ENCODE peak calls at places on chromosomes 12 and 14, in eight cellular contexts. Y is NCI-H1436; U is posterior vena cava; X is WTC11; E is activated naive CD4-positive, alpha-beta T cell treated with anti-CD3 and anti-CD28 coated beads, Interleukin-2, amount 50 U/mL, for 16 hours; W is cardiac fibroblast; T is left cardiac atrium; Z is endothelial cell. D is an unnamed sample.

GRCh38 chr12:39275846-39276245 is 167.1 kb downstream of the KIF21A start:
- DNase-seq in U (no peak), X (no peak), Y (no peak), E (no peak), Z (no peak), T (no peak), W (no peak), D (no peak)

GRCh38 chr14:83558946-83559345 is 1971.0 kb upstream of the FLRT2 start:
- DNase-seq in Z (no peak), E (no peak), Y (no peak), U (no peak), W (no peak), T (no peak), X (no peak), D (no peak)

GRCh38 chr12:88361493-88361892 is 218.8 kb downstream of the KITLG start:
- DNase-seq in Y (no peak), Z (no peak), U (no peak), X (no peak), T (no peak), W (peak; percentile 69), E (no peak), D (no peak)

GRCh38 chr12:103884316-103884715 is 43.3 kb upstream of the NT5DC3 start:
- DNase-seq in U (no peak), T (no peak), X (no peak), E (peak; percentile 32), W (peak; percentile 73), Z (no peak), Y (peak; percentile 11), D (peak; percentile 52)

GRCh38 chr12:50765325-50765911 is 1.5 kb downstream of the ATF1 start:
- DNase-seq in Z (peak; percentile 31), T (no peak), U (no peak), W (peak; percentile 73), E (peak; percentile 48), X (peak; percentile 23), Y (peak; percentile 1), D (peak; percentile 56)

GRCh38 chr14:68979021-68979721 is at the start of gene ACTN1:
- DNase-seq in T (peak; percentile 96), Z (peak; percentile 77), X (peak; percentile 92), Y (peak; percentile 96), W (peak; percentile 98), U (peak; percentile 97), E (peak; percentile 76), D (no peak)

GRCh38 chr12:105445261-105446015 is 114.9 kb downstream of the C12orf75 start:
- DNase-seq in U (no peak), Z (no peak), X (no peak), E (no peak), W (peak; percentile 88), Y (no peak), T (no peak), D (no peak)

GRCh38 chr14:84809158-84809557 is 720.8 kb upstream of the FLRT2 start:
- DNase-seq in X (no peak), Y (no peak), T (no peak), Z (no peak), E (no peak), U (no peak), W (no peak), D (no peak)

GRCh38 chr12:45729233-45730115 is at the start of gene ARID2:
- DNase-seq in X (peak; percentile 65), W (peak; percentile 67), T (peak; percentile 70), U (peak; percentile 92), Y (peak; percentile 21), Z (peak; percentile 66), E (peak; percentile 74), D (peak; percentile 74)

GRCh38 chr12:56631790-56632700 is 1.9 kb upstream of the BAZ2A start:
- DNase-seq in T (peak; percentile 82), Y (peak; percentile 24), Z (peak; percentile 20), U (peak; percentile 86), W (peak; percentile 22), E (peak; percentile 58), X (peak; percentile 82), D (peak; percentile 77)

GRCh38 chr14:32677381-32677780 is 261.3 kb upstream of the NPAS3 start:
- DNase-seq in W (no peak), T (no peak), Z (no peak), Y (no peak), X (no peak), E (no peak), U (no peak), D (no peak)

GRCh38 chr14:59698793-59699192 is 122.2 kb upstream of the CCDC175 start:
- DNase-seq in Y (no peak), E (no peak), T (no peak), W (peak; percentile 79), X (no peak), Z (no peak), U (no peak), D (no peak)

GRCh38 chr12:50732591-50732990 is 31.3 kb upstream of the ATF1 start:
- DNase-seq in E (no peak), X (no peak), Y (no peak), Z (no peak), T (no peak), U (no peak), W (peak; percentile 95), D (no peak)

GRCh38 chr12:40054554-40055226 is 51.2 kb downstream of the SLC2A13 start:
- DNase-seq in E (no peak), Y (no peak), W (peak; percentile 93), U (no peak), Z (no peak), X (no peak), T (peak; percentile 50), D (no peak)

GRCh38 chr14:58285132-58285531 is 13.2 kb upstream of the ARID4A start:
- DNase-seq in Z (no peak), T (no peak), X (no peak), U (no peak), Y (no peak), W (no peak), E (no peak), D (no peak)

GRCh38 chr12:75177997-75178396 is 31.6 kb downstream of the KCNC2 start:
- DNase-seq in Z (no peak), X (no peak), U (no peak), W (peak; percentile 93), T (no peak), Y (no peak), E (no peak), D (no peak)

GRCh38 chr14:64556526-64556925 is 6.8 kb downstream of the PPP1R36 start:
- DNase-seq in E (no peak), Z (no peak), T (no peak), X (no peak), Y (no peak), U (no peak), W (peak; percentile 81), D (no peak)

D was measured in RPMI8226.